ENCODE peak calls at places on chromosomes 13 and 19, in nine cellular contexts. One of them, this sample, is unnamed.

GRCh38 chr19:34667349-34668076 is 9.4 kb downstream of the SCGB2B2 start:
- DNase-seq in fibroblast of pulmonary artery: peak; percentile 16
- DNase-seq in substantia nigra: no peak
- DNase-seq in suprapubic skin: no peak
- DNase-seq in aorta: no peak
- DNase-seq in activated CD4-positive, alpha-beta T cell treated with anti-CD3 and anti-CD28 coated beads, Interleukin-2, amount 50 U/mL, for 48 hours: no peak
- DNase-seq in head of caudate nucleus: no peak
- DNase-seq in fibroblast of mammary gland: peak; percentile 15
- DNase-seq in A549: no peak
- DNase-seq in this sample: no peak

GRCh38 chr13:21735621-21736401 is 64.9 kb downstream of the FGF9 start:
- DNase-seq in head of caudate nucleus: no peak
- DNase-seq in A549: no peak
- DNase-seq in fibroblast of mammary gland: no peak
- DNase-seq in aorta: no peak
- DNase-seq in fibroblast of pulmonary artery: no peak
- DNase-seq in substantia nigra: no peak
- DNase-seq in suprapubic skin: no peak
- DNase-seq in activated CD4-positive, alpha-beta T cell treated with anti-CD3 and anti-CD28 coated beads, Interleukin-2, amount 50 U/mL, for 48 hours: no peak
- DNase-seq in this sample: no peak

GRCh38 chr19:39297931-39298634 is 1.9 kb downstream of the IFNL1 start:
- DNase-seq in substantia nigra: no peak
- DNase-seq in fibroblast of mammary gland: no peak
- DNase-seq in suprapubic skin: peak; percentile 65
- DNase-seq in fibroblast of pulmonary artery: no peak
- DNase-seq in head of caudate nucleus: no peak
- DNase-seq in aorta: peak; percentile 61
- DNase-seq in activated CD4-positive, alpha-beta T cell treated with anti-CD3 and anti-CD28 coated beads, Interleukin-2, amount 50 U/mL, for 48 hours: peak; percentile 49
- DNase-seq in A549: no peak
- DNase-seq in this sample: no peak

GRCh38 chr19:6849876-6850275 is 37.5 kb upstream of the ADGRE1 start:
- DNase-seq in substantia nigra: no peak
- DNase-seq in aorta: no peak
- DNase-seq in activated CD4-positive, alpha-beta T cell treated with anti-CD3 and anti-CD28 coated beads, Interleukin-2, amount 50 U/mL, for 48 hours: no peak
- DNase-seq in fibroblast of mammary gland: no peak
- DNase-seq in A549: no peak
- DNase-seq in head of caudate nucleus: no peak
- DNase-seq in fibroblast of pulmonary artery: peak; percentile 10
- DNase-seq in suprapubic skin: no peak
- DNase-seq in this sample: no peak

GRCh38 chr13:109344552-109345157 is 441.7 kb downstream of the IRS2 start:
- DNase-seq in activated CD4-positive, alpha-beta T cell treated with anti-CD3 and anti-CD28 coated beads, Interleukin-2, amount 50 U/mL, for 48 hours: no peak
- DNase-seq in substantia nigra: no peak
- DNase-seq in A549: peak; percentile 55
- DNase-seq in fibroblast of mammary gland: peak; percentile 65
- DNase-seq in head of caudate nucleus: no peak
- DNase-seq in aorta: no peak
- DNase-seq in suprapubic skin: no peak
- DNase-seq in fibroblast of pulmonary artery: peak; percentile 53
- DNase-seq in this sample: no peak

GRCh38 chr19:58400916-58401824 is 5.7 kb downstream of the RNF225 start:
- DNase-seq in activated CD4-positive, alpha-beta T cell treated with anti-CD3 and anti-CD28 coated beads, Interleukin-2, amount 50 U/mL, for 48 hours: peak; percentile 99
- DNase-seq in A549: peak; percentile 97
- DNase-seq in suprapubic skin: peak; percentile 100
- DNase-seq in head of caudate nucleus: peak; percentile 99
- DNase-seq in substantia nigra: peak; percentile 97
- DNase-seq in fibroblast of mammary gland: peak; percentile 99
- DNase-seq in fibroblast of pulmonary artery: peak; percentile 100
- DNase-seq in aorta: peak; percentile 100
- DNase-seq in this sample: peak; percentile 99

GRCh38 chr13:88937381-88937780 is 1266.2 kb downstream of the SLITRK5 start:
- DNase-seq in aorta: no peak
- DNase-seq in A549: no peak
- DNase-seq in head of caudate nucleus: no peak
- DNase-seq in suprapubic skin: no peak
- DNase-seq in substantia nigra: no peak
- DNase-seq in activated CD4-positive, alpha-beta T cell treated with anti-CD3 and anti-CD28 coated beads, Interleukin-2, amount 50 U/mL, for 48 hours: no peak
- DNase-seq in fibroblast of pulmonary artery: no peak
- DNase-seq in fibroblast of mammary gland: no peak
- DNase-seq in this sample: no peak

GRCh38 chr13:93778548-93778947 is 551.9 kb downstream of the GPC6 start:
- DNase-seq in head of caudate nucleus: no peak
- DNase-seq in suprapubic skin: no peak
- DNase-seq in activated CD4-positive, alpha-beta T cell treated with anti-CD3 and anti-CD28 coated beads, Interleukin-2, amount 50 U/mL, for 48 hours: no peak
- DNase-seq in A549: no peak
- DNase-seq in substantia nigra: no peak
- DNase-seq in fibroblast of pulmonary artery: no peak
- DNase-seq in fibroblast of mammary gland: no peak
- DNase-seq in aorta: no peak
- DNase-seq in this sample: no peak

GRCh38 chr13:43785681-43786471 is 896 bp downstream of the ENOX1 start:
- DNase-seq in head of caudate nucleus: peak; percentile 93
- DNase-seq in activated CD4-positive, alpha-beta T cell treated with anti-CD3 and anti-CD28 coated beads, Interleukin-2, amount 50 U/mL, for 48 hours: peak; percentile 21
- DNase-seq in fibroblast of mammary gland: peak; percentile 78
- DNase-seq in A549: peak; percentile 52
- DNase-seq in fibroblast of pulmonary artery: peak; percentile 82
- DNase-seq in substantia nigra: peak; percentile 89
- DNase-seq in suprapubic skin: peak; percentile 84
- DNase-seq in aorta: peak; percentile 74
- DNase-seq in this sample: no peak

GRCh38 chr13:98416408-98416807 is 160.5 kb downstream of the STK24 start:
- DNase-seq in fibroblast of mammary gland: no peak
- DNase-seq in activated CD4-positive, alpha-beta T cell treated with anti-CD3 and anti-CD28 coated beads, Interleukin-2, amount 50 U/mL, for 48 hours: no peak
- DNase-seq in head of caudate nucleus: no peak
- DNase-seq in A549: no peak
- DNase-seq in substantia nigra: no peak
- DNase-seq in aorta: no peak
- DNase-seq in suprapubic skin: no peak
- DNase-seq in fibroblast of pulmonary artery: no peak
- DNase-seq in this sample: no peak